ENCODE peak calls at places on chromosomes 11 and 22, in nine cellular contexts. S is H1, N is HFF-Myc, D is lung, Q is fibroblast of lung, V is activated B cell treated with CpG ODN at 0.5 μM for 24 hours, U is Peyer's patch, W is omental fat pad, K is GM12864. B is an unnamed sample.

GRCh38 chr22:27223317-27224177 is 566.2 kb downstream of the MIAT start:
- DNase-seq in S (no peak), N (peak), D (no peak), Q (peak), V (no peak), U (no peak), W (no peak), K (no peak), B (no peak)

GRCh38 chr22:37010174-37010573 is 9.1 kb downstream of the TST start:
- DNase-seq in S (no peak), N (no peak), D (no peak), Q (no peak), V (no peak), U (no peak), W (no peak), K (no peak), B (no peak)

GRCh38 chr11:69972351-69972802 is 105.7 kb upstream of the ANO1 start:
- DNase-seq in S (no peak), N (no peak), D (no peak), Q (no peak), V (no peak), U (no peak), W (no peak), K (peak), B (no peak)

GRCh38 chr11:18731427-18731826 is 5.4 kb upstream of the IGSF22 start:
- DNase-seq in S (no peak), N (no peak), D (no peak), Q (no peak), V (no peak), U (no peak), W (no peak), K (no peak), B (no peak)

GRCh38 chr11:1763336-1763795 is 361 bp downstream of the CTSD start:
- DNase-seq in S (no peak), N (no peak), D (no peak), Q (no peak), V (no peak), U (no peak), W (no peak), K (no peak), B (no peak)

GRCh38 chr11:110606415-110606814 is 105.8 kb downstream of the ARHGAP20 start:
- DNase-seq in S (no peak), N (no peak), D (no peak), Q (no peak), V (no peak), U (no peak), W (no peak), K (no peak), B (no peak)

GRCh38 chr22:38465673-38466490 is 2.0 kb upstream of the KDELR3 start:
- DNase-seq in S (no peak), N (no peak), D (no peak), Q (no peak), V (no peak), U (no peak), W (no peak), K (no peak), B (no peak)

GRCh38 chr11:69357458-69358397 is 63.8 kb downstream of the MYEOV start:
- DNase-seq in S (peak), N (no peak), D (peak), Q (no peak), V (peak), U (no peak), W (no peak), K (no peak), B (no peak)

GRCh38 chr11:62171261-62171723 is 18.7 kb upstream of the SCGB1D1 start:
- DNase-seq in S (peak), N (peak), D (peak), Q (peak), V (no peak), U (peak), W (peak), K (peak), B (no peak)

GRCh38 chr11:4713241-4713640 is 8.7 kb downstream of the MMP26 start:
- DNase-seq in S (no peak), N (no peak), D (no peak), Q (no peak), V (no peak), U (no peak), W (no peak), K (no peak), B (no peak)

GRCh38 chr11:32436751-32437405 is 1.5 kb upstream of the WT1 start:
- DNase-seq in S (peak), N (no peak), D (no peak), Q (no peak), V (no peak), U (no peak), W (no peak), K (no peak), B (peak)

GRCh38 chr11:75812542-75813040 is 2.4 kb upstream of the UVRAG start:
- DNase-seq in S (no peak), N (no peak), D (no peak), Q (no peak), V (no peak), U (no peak), W (no peak), K (no peak), B (no peak)

GRCh38 chr11:12091957-12092558 is 18.3 kb upstream of the MICAL2 start:
- DNase-seq in S (no peak), N (no peak), D (no peak), Q (no peak), V (no peak), U (no peak), W (no peak), K (no peak), B (no peak)
- TF ChIP-seq CTCF in S (no peak), N (no peak), D (no peak), Q (peak), V (no peak), U (no peak), W (no peak), K (no peak), B (no peak)

GRCh38 chr22:17264321-17265052 is 45.3 kb upstream of the ADA2 start:
- DNase-seq in S (peak), N (peak), D (no peak), Q (peak), V (no peak), U (no peak), W (no peak), K (no peak), B (no peak)
- TF ChIP-seq CTCF in S (no peak), N (no peak), D (no peak), Q (no peak), V (no peak), U (no peak), W (no peak), K (no peak), B (no peak)

GRCh38 chr11:104546486-104546885 is 351.8 kb downstream of the CASP12 start:
- DNase-seq in S (no peak), N (no peak), D (no peak), Q (no peak), V (no peak), U (no peak), W (no peak), K (no peak), B (no peak)

GRCh38 chr11:104549019-104549418 is 349.2 kb downstream of the CASP12 start:
- DNase-seq in S (no peak), N (no peak), D (no peak), Q (no peak), V (no peak), U (no peak), W (no peak), K (no peak), B (no peak)

DNA sequence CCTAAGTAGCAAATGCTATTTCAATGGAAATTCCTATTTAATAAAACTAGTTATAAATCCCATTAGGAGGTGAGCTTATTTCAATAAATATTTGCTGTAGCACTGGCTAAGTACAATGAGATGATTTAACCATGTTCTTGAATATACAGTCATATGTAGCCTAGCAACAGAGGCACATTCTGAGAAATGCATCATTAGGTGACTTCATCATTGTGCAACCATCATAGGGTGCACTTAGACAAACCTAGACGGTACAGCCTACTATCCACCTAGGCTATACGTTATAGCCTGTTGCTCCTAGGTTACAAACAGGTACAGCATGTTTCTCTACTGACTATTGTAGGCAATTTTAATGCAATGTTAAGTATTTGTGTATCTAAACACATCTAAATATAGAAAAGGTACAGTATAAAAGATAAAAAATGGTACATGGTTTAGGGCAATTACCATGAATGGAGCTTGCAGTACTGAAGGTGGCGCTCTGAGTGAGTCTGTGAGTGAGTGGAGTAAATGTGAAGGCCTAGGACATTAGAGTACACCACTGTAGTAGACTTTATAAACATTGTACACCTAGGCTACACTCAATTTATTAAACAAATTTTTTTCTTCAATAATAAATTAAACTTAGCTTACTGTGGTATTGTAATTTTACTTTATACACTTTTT is 350.1 kb downstream of the CASP12 start:
- DNase-seq in S (no peak), N (no peak), D (no peak), Q (peak), V (no peak), U (no peak), W (no peak), K (no peak), B (no peak)
- TF ChIP-seq CTCF in S (no peak), N (no peak), D (no peak), Q (no peak), V (no peak), U (no peak), W (no peak), K (no peak), B (no peak)

GRCh38 chr11:67541198-67541597 is 18.0 kb upstream of the CABP2 start:
- DNase-seq in S (no peak), N (no peak), D (no peak), Q (no peak), V (no peak), U (no peak), W (no peak), K (no peak), B (no peak)
- TF ChIP-seq CTCF in S (peak), N (no peak), D (no peak), Q (no peak), V (no peak), U (no peak), W (no peak), K (no peak), B (no peak)

GRCh38 chr11:102733232-102733875 is 8.6 kb upstream of the MMP8 start:
- DNase-seq in S (peak), N (no peak), D (peak), Q (peak), V (no peak), U (no peak), W (peak), K (no peak), B (no peak)
- TF ChIP-seq CTCF in S (peak), N (peak), D (peak), Q (peak), V (no peak), U (no peak), W (no peak), K (peak), B (peak)

DNA sequence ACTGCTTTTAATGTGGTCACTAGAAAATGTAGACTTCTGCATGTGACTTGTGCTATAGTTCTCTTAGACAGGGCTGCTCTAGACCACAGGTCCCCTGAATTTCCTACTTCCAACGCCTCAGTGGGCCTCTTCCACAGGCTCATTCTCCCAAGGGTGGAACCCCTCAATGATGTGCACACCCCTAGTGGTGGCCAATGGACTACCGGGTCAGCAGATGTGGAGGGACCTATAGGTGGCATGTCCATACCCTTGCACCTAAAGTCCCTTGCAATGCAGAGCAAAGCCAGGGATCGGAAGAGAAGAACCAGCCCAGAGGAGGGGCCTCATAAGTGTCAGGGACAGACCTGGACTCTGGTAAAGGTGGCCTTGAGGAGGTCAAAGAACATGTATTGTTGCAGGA is 20.0 kb downstream of the MMP13 start:
- DNase-seq in S (no peak), N (no peak), D (no peak), Q (no peak), V (no peak), U (no peak), W (no peak), K (no peak), B (no peak)
- TF ChIP-seq CTCF in S (peak), N (peak), D (no peak), Q (no peak), V (no peak), U (no peak), W (no peak), K (peak), B (no peak)